ENCODE peak calls at places on chromosomes 11 and 22, in seven cellular contexts. One of them, this sample, is unnamed.
A peak's percentile ranks its signal among the peaks of the same experiment; 100 is the strongest.

GRCh38 chr22:42056757-42057511 is 13.7 kb downstream of the NAGA start:
- DNase-seq in lower lobe of right lung: no peak
- DNase-seq in tibial nerve: no peak
- DNase-seq in stomach: no peak
- DNase-seq in PC-9: no peak
- DNase-seq in right atrium auricular region: no peak
- DNase-seq in GM06990: no peak
- DNase-seq in this sample: no peak

GRCh38 chr11:109036011-109036410 is 371.1 kb downstream of the DDX10 start:
- DNase-seq in lower lobe of right lung: no peak
- DNase-seq in tibial nerve: no peak
- DNase-seq in stomach: no peak
- DNase-seq in PC-9: no peak
- DNase-seq in right atrium auricular region: no peak
- DNase-seq in GM06990: no peak
- DNase-seq in this sample: no peak

GRCh38 chr22:19884954-19885751 is 30.5 kb upstream of the GNB1L start:
- DNase-seq in lower lobe of right lung: no peak
- DNase-seq in tibial nerve: no peak
- DNase-seq in stomach: no peak
- DNase-seq in PC-9: no peak
- DNase-seq in right atrium auricular region: no peak
- DNase-seq in GM06990: no peak
- DNase-seq in this sample: peak; percentile 47

GRCh38 chr11:88555018-88555828 is 217.7 kb upstream of the CTSC start:
- DNase-seq in lower lobe of right lung: no peak
- DNase-seq in tibial nerve: peak; percentile 74
- DNase-seq in stomach: no peak
- DNase-seq in PC-9: peak; percentile 29
- DNase-seq in right atrium auricular region: peak; percentile 61
- DNase-seq in GM06990: no peak
- DNase-seq in this sample: no peak

GRCh38 chr11:69702239-69702668 is 1.6 kb downstream of the FGF19 start:
- DNase-seq in lower lobe of right lung: no peak
- DNase-seq in tibial nerve: no peak
- DNase-seq in stomach: no peak
- DNase-seq in PC-9: no peak
- DNase-seq in right atrium auricular region: no peak
- DNase-seq in GM06990: no peak
- DNase-seq in this sample: no peak

GRCh38 chr11:46380340-46381045 is 976 bp upstream of the MDK start:
- DNase-seq in lower lobe of right lung: peak; percentile 86
- DNase-seq in tibial nerve: peak; percentile 37
- DNase-seq in stomach: peak; percentile 80
- DNase-seq in PC-9: peak; percentile 80
- DNase-seq in right atrium auricular region: peak; percentile 74
- DNase-seq in GM06990: peak; percentile 43
- DNase-seq in this sample: no peak

GRCh38 chr22:38215156-38216038 is 13.6 kb downstream of the MAFF start:
- DNase-seq in lower lobe of right lung: no peak
- DNase-seq in tibial nerve: no peak
- DNase-seq in stomach: no peak
- DNase-seq in PC-9: no peak
- DNase-seq in right atrium auricular region: no peak
- DNase-seq in GM06990: no peak
- DNase-seq in this sample: no peak

GRCh38 chr11:16799890-16800289 is 61.4 kb downstream of the C11orf58 start:
- DNase-seq in lower lobe of right lung: no peak
- DNase-seq in tibial nerve: no peak
- DNase-seq in stomach: no peak
- DNase-seq in PC-9: no peak
- DNase-seq in right atrium auricular region: no peak
- DNase-seq in GM06990: no peak
- DNase-seq in this sample: no peak

GRCh38 chr22:49962751-49963646 is 2.4 kb downstream of the PIM3 start:
- DNase-seq in lower lobe of right lung: peak; percentile 55
- DNase-seq in tibial nerve: no peak
- DNase-seq in stomach: peak; percentile 30
- DNase-seq in PC-9: no peak
- DNase-seq in right atrium auricular region: no peak
- DNase-seq in GM06990: peak; percentile 16
- DNase-seq in this sample: no peak

GRCh38 chr22:43926349-43926710 is 2.7 kb downstream of the PNPLA3 start:
- DNase-seq in lower lobe of right lung: no peak
- DNase-seq in tibial nerve: no peak
- DNase-seq in stomach: no peak
- DNase-seq in PC-9: no peak
- DNase-seq in right atrium auricular region: no peak
- DNase-seq in GM06990: no peak
- DNase-seq in this sample: no peak

GRCh38 chr11:82718307-82718706 is 15.4 kb downstream of the FAM181B start:
- DNase-seq in lower lobe of right lung: no peak
- DNase-seq in tibial nerve: peak; percentile 25
- DNase-seq in stomach: no peak
- DNase-seq in PC-9: peak; percentile 32
- DNase-seq in right atrium auricular region: no peak
- DNase-seq in GM06990: no peak
- DNase-seq in this sample: peak; percentile 53

GRCh38 chr22:28329582-28330073 is 350.0 kb downstream of the TTC28 start:
- DNase-seq in lower lobe of right lung: no peak
- DNase-seq in tibial nerve: no peak
- DNase-seq in stomach: no peak
- DNase-seq in PC-9: no peak
- DNase-seq in right atrium auricular region: no peak
- DNase-seq in GM06990: no peak
- DNase-seq in this sample: no peak

GRCh38 chr11:31646206-31646605 is 136.6 kb downstream of the ELP4 start:
- DNase-seq in lower lobe of right lung: no peak
- DNase-seq in tibial nerve: no peak
- DNase-seq in stomach: no peak
- DNase-seq in PC-9: no peak
- DNase-seq in right atrium auricular region: no peak
- DNase-seq in GM06990: no peak
- DNase-seq in this sample: no peak

DNA sequence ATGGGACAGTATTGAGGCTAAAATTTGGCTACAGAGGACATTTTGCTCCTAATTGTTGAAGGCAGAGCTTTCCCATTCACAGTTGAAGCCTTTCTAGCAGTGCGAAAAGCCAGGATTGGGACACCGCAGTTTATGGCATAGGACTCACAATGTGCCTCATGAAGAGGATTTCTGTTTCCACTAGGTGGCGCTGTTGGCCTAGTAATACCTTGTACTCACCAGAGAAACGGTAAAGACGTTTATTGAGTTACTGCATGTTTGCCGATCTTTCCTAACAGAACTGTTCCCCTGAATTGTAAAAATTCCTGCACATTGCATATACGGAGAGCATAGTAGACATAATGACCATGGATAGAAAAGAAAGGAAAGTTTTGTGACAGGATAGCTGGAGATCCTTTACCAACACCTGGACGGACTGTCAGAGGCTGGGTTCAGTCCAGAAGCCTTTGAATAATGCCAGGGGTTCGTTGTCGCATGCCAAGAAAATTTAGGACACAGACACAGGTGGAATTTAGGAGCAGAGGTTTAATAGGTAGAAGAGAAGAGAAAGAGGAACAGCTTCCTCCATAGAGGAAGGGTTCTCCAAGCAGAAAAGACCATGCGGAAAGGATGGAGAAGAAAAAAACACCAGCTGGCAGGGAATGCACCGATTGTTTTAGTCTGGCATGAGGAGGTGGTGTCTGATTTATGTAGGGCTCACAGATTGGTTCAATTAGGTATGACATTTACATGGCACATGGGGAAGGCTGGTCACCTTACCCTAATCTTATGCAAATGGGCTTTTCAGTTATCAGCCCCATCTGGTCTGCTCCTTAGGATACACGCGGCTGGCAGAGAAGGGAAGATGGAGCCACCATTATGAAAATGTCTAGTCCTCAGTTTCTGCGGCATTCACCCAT is 10.8 kb upstream of the OR51D1 start:
- DNase-seq in lower lobe of right lung: no peak
- DNase-seq in tibial nerve: peak; percentile 62
- DNase-seq in stomach: peak; percentile 64
- DNase-seq in PC-9: peak; percentile 50
- DNase-seq in right atrium auricular region: no peak
- DNase-seq in GM06990: peak; percentile 24
- DNase-seq in this sample: no peak
- TF ChIP-seq CTCF in lower lobe of right lung: peak; percentile 57
- TF ChIP-seq CTCF in tibial nerve: no peak
- TF ChIP-seq CTCF in stomach: peak; percentile 22
- TF ChIP-seq CTCF in PC-9: peak; percentile 80
- TF ChIP-seq CTCF in right atrium auricular region: peak; percentile 47
- TF ChIP-seq CTCF in GM06990: peak; percentile 62
- TF ChIP-seq CTCF in this sample: peak; percentile 61

GRCh38 chr11:48043111-48043997 is 63.0 kb downstream of the PTPRJ start:
- DNase-seq in lower lobe of right lung: no peak
- DNase-seq in tibial nerve: no peak
- DNase-seq in stomach: no peak
- DNase-seq in PC-9: no peak
- DNase-seq in right atrium auricular region: no peak
- DNase-seq in GM06990: peak; percentile 69
- DNase-seq in this sample: no peak

GRCh38 chr11:48043998-48044512 is 63.7 kb downstream of the PTPRJ start:
- DNase-seq in lower lobe of right lung: no peak
- DNase-seq in tibial nerve: no peak
- DNase-seq in stomach: no peak
- DNase-seq in PC-9: no peak
- DNase-seq in right atrium auricular region: no peak
- DNase-seq in GM06990: no peak
- DNase-seq in this sample: no peak

GRCh38 chr11:48041877-48042698 is 61.7 kb downstream of the PTPRJ start:
- DNase-seq in lower lobe of right lung: no peak
- DNase-seq in tibial nerve: no peak
- DNase-seq in stomach: no peak
- DNase-seq in PC-9: no peak
- DNase-seq in right atrium auricular region: no peak
- DNase-seq in GM06990: no peak
- DNase-seq in this sample: peak; percentile 76

GRCh38 chr11:48045536-48045935 is 65.2 kb downstream of the PTPRJ start:
- DNase-seq in lower lobe of right lung: no peak
- DNase-seq in tibial nerve: no peak
- DNase-seq in stomach: no peak
- DNase-seq in PC-9: no peak
- DNase-seq in right atrium auricular region: no peak
- DNase-seq in GM06990: no peak
- DNase-seq in this sample: no peak

DNA sequence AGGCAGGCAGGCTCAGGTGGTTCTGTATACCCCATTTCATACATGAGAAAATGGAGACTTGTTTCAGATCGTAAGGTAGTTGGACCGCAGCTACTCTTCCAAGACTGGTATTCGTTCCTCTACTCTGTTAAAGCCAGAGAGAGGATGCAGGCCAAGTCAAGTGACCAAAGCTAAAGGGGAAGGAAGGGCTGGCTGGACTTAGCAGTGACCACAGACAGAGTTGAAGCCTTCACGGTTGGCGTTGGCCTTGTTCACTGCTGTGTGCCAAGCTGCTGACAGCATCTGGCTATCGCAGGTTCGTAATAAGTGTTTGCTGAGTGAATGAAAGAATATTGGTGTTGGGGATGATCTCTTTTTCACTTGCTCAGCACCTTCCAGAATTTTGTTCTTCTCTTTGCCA is 64.2 kb downstream of the PTPRJ start:
- DNase-seq in lower lobe of right lung: peak; percentile 64
- DNase-seq in tibial nerve: peak; percentile 29
- DNase-seq in stomach: no peak
- DNase-seq in PC-9: no peak
- DNase-seq in right atrium auricular region: no peak
- DNase-seq in GM06990: no peak
- DNase-seq in this sample: no peak
- H3K27me3 ChIP-seq in lower lobe of right lung: no peaks in the 10 kb centered on the region
- H3K27me3 ChIP-seq in tibial nerve: no peaks in the 10 kb centered on the region
- H3K27me3 ChIP-seq in stomach: no peaks in the 10 kb centered on the region
- H3K27me3 ChIP-seq in PC-9: no peaks in the 10 kb centered on the region
- H3K27me3 ChIP-seq in right atrium auricular region: no peaks in the 10 kb centered on the region
- H3K27me3 ChIP-seq in GM06990: no peaks in the 10 kb centered on the region
- H3K27me3 ChIP-seq in this sample: no peaks in the 10 kb centered on the region

GRCh38 chr22:36833073-36833472 is 16.2 kb upstream of the PVALB start:
- DNase-seq in lower lobe of right lung: no peak
- DNase-seq in tibial nerve: no peak
- DNase-seq in stomach: no peak
- DNase-seq in PC-9: no peak
- DNase-seq in right atrium auricular region: no peak
- DNase-seq in GM06990: no peak
- DNase-seq in this sample: no peak
- TF ChIP-seq CTCF in lower lobe of right lung: no peak
- TF ChIP-seq CTCF in tibial nerve: no peak
- TF ChIP-seq CTCF in stomach: no peak
- TF ChIP-seq CTCF in PC-9: no peak
- TF ChIP-seq CTCF in right atrium auricular region: no peak
- TF ChIP-seq CTCF in GM06990: no peak
- TF ChIP-seq CTCF in this sample: no peak

GRCh38 chr11:75238595-75239245 is 1.9 kb upstream of the TPBGL start:
- DNase-seq in lower lobe of right lung: no peak
- DNase-seq in tibial nerve: no peak
- DNase-seq in stomach: peak; percentile 13
- DNase-seq in PC-9: no peak
- DNase-seq in right atrium auricular region: no peak
- DNase-seq in GM06990: no peak
- DNase-seq in this sample: no peak
- H3K27me3 ChIP-seq in lower lobe of right lung: peaks cover 59% of the 10 kb centered on the region
- H3K27me3 ChIP-seq in tibial nerve: no peaks in the 10 kb centered on the region
- H3K27me3 ChIP-seq in stomach: peaks cover 66% of the 10 kb centered on the region
- H3K27me3 ChIP-seq in PC-9: peaks cover 46% of the 10 kb centered on the region
- H3K27me3 ChIP-seq in right atrium auricular region: peaks cover 19% of the 10 kb centered on the region
- H3K27me3 ChIP-seq in GM06990: peaks cover 2% of the 10 kb centered on the region
- H3K27me3 ChIP-seq in this sample: no peaks in the 10 kb centered on the region

GRCh38 chr11:14075118-14075601 is 112.6 kb downstream of the SPON1 start:
- DNase-seq in lower lobe of right lung: no peak
- DNase-seq in tibial nerve: no peak
- DNase-seq in stomach: no peak
- DNase-seq in PC-9: no peak
- DNase-seq in right atrium auricular region: no peak
- DNase-seq in GM06990: no peak
- DNase-seq in this sample: no peak

GRCh38 chr11:14073821-14074529 is 111.5 kb downstream of the SPON1 start:
- DNase-seq in lower lobe of right lung: no peak
- DNase-seq in tibial nerve: peak; percentile 24
- DNase-seq in stomach: no peak
- DNase-seq in PC-9: no peak
- DNase-seq in right atrium auricular region: no peak
- DNase-seq in GM06990: no peak
- DNase-seq in this sample: no peak

GRCh38 chr11:14075679-14076078 is 113.2 kb downstream of the SPON1 start:
- DNase-seq in lower lobe of right lung: no peak
- DNase-seq in tibial nerve: no peak
- DNase-seq in stomach: no peak
- DNase-seq in PC-9: no peak
- DNase-seq in right atrium auricular region: no peak
- DNase-seq in GM06990: no peak
- DNase-seq in this sample: no peak

GRCh38 chr11:14067686-14068085 is 105.2 kb downstream of the SPON1 start:
- DNase-seq in lower lobe of right lung: no peak
- DNase-seq in tibial nerve: no peak
- DNase-seq in stomach: no peak
- DNase-seq in PC-9: no peak
- DNase-seq in right atrium auricular region: no peak
- DNase-seq in GM06990: no peak
- DNase-seq in this sample: no peak

GRCh38 chr11:14070866-14071265 is 108.3 kb downstream of the SPON1 start:
- DNase-seq in lower lobe of right lung: no peak
- DNase-seq in tibial nerve: no peak
- DNase-seq in stomach: no peak
- DNase-seq in PC-9: no peak
- DNase-seq in right atrium auricular region: no peak
- DNase-seq in GM06990: no peak
- DNase-seq in this sample: no peak
- TF ChIP-seq CTCF in lower lobe of right lung: no peak
- TF ChIP-seq CTCF in tibial nerve: no peak
- TF ChIP-seq CTCF in stomach: no peak
- TF ChIP-seq CTCF in PC-9: no peak
- TF ChIP-seq CTCF in right atrium auricular region: no peak
- TF ChIP-seq CTCF in GM06990: no peak
- TF ChIP-seq CTCF in this sample: no peak

GRCh38 chr11:112751763-112752162 is 209.5 kb upstream of the NCAM1 start:
- DNase-seq in lower lobe of right lung: no peak
- DNase-seq in tibial nerve: no peak
- DNase-seq in stomach: no peak
- DNase-seq in PC-9: no peak
- DNase-seq in right atrium auricular region: no peak
- DNase-seq in GM06990: no peak
- DNase-seq in this sample: no peak
- H3K27me3 ChIP-seq in lower lobe of right lung: no peaks in the 10 kb centered on the region
- H3K27me3 ChIP-seq in tibial nerve: no peaks in the 10 kb centered on the region
- H3K27me3 ChIP-seq in stomach: peaks cover 6% of the 10 kb centered on the region
- H3K27me3 ChIP-seq in PC-9: peaks cover 58% of the 10 kb centered on the region
- H3K27me3 ChIP-seq in right atrium auricular region: no peaks in the 10 kb centered on the region
- H3K27me3 ChIP-seq in GM06990: no peaks in the 10 kb centered on the region
- H3K27me3 ChIP-seq in this sample: no peaks in the 10 kb centered on the region

This sample was measured in dorsolateral prefrontal cortex.